ENCODE peak calls at places on chromosomes 4 and X, in seven cellular contexts. One of them, this sample, is unnamed.

GRCh38 chr4:139523076-139523475 is 32.9 kb downstream of the SETD7 start:
- DNase-seq in activated gamma-delta T cell treated with anti-CD3 and anti-CD28 coated beads, Interleukin-2, amount 50 U/mL, for 16 hours: no peak
- DNase-seq in H9: no peak
- DNase-seq in amniotic stem cell: no peak
- DNase-seq in astrocyte of the cerebellum: peak; percentile 20
- DNase-seq in EL: no peak
- DNase-seq in GM18507: no peak
- DNase-seq in this sample: peak; percentile 65

GRCh38 chr4:113455081-113455480 is 306.5 kb downstream of the CAMK2D start:
- DNase-seq in H9: no peak
- DNase-seq in amniotic stem cell: no peak
- DNase-seq in astrocyte of the cerebellum: no peak
- DNase-seq in GM18507: no peak
- DNase-seq in activated gamma-delta T cell treated with anti-CD3 and anti-CD28 coated beads, Interleukin-2, amount 50 U/mL, for 16 hours: no peak
- DNase-seq in EL: no peak
- DNase-seq in this sample: no peak

GRCh38 chr4:170138580-170139194 is 48.9 kb upstream of the AADAT start:
- DNase-seq in amniotic stem cell: peak; percentile 42
- DNase-seq in astrocyte of the cerebellum: peak; percentile 61
- DNase-seq in H9: peak; percentile 81
- DNase-seq in GM18507: peak; percentile 38
- DNase-seq in activated gamma-delta T cell treated with anti-CD3 and anti-CD28 coated beads, Interleukin-2, amount 50 U/mL, for 16 hours: peak; percentile 38
- DNase-seq in EL: peak; percentile 71
- DNase-seq in this sample: peak; percentile 65

GRCh38 chrX:21749924-21750323 is 8.0 kb downstream of the SMPX start:
- DNase-seq in H9: no peak
- DNase-seq in EL: no peak
- DNase-seq in activated gamma-delta T cell treated with anti-CD3 and anti-CD28 coated beads, Interleukin-2, amount 50 U/mL, for 16 hours: no peak
- DNase-seq in astrocyte of the cerebellum: no peak
- DNase-seq in GM18507: no peak
- DNase-seq in amniotic stem cell: no peak
- DNase-seq in this sample: no peak

GRCh38 chr4:3193531-3194203 is 55.3 kb upstream of the MSANTD1 start:
- DNase-seq in amniotic stem cell: no peak
- DNase-seq in astrocyte of the cerebellum: peak; percentile 8
- DNase-seq in activated gamma-delta T cell treated with anti-CD3 and anti-CD28 coated beads, Interleukin-2, amount 50 U/mL, for 16 hours: no peak
- DNase-seq in EL: no peak
- DNase-seq in H9: no peak
- DNase-seq in GM18507: no peak
- DNase-seq in this sample: no peak

GRCh38 chrX:13868481-13869040 is 51.7 kb upstream of the GPM6B start:
- DNase-seq in activated gamma-delta T cell treated with anti-CD3 and anti-CD28 coated beads, Interleukin-2, amount 50 U/mL, for 16 hours: no peak
- DNase-seq in astrocyte of the cerebellum: peak; percentile 47
- DNase-seq in H9: no peak
- DNase-seq in GM18507: no peak
- DNase-seq in amniotic stem cell: no peak
- DNase-seq in EL: peak; percentile 11
- DNase-seq in this sample: no peak

GRCh38 chrX:20313889-20314288 is 47.2 kb upstream of the RPS6KA3 start:
- DNase-seq in GM18507: no peak
- DNase-seq in amniotic stem cell: no peak
- DNase-seq in astrocyte of the cerebellum: no peak
- DNase-seq in H9: no peak
- DNase-seq in EL: no peak
- DNase-seq in activated gamma-delta T cell treated with anti-CD3 and anti-CD28 coated beads, Interleukin-2, amount 50 U/mL, for 16 hours: no peak
- DNase-seq in this sample: no peak

GRCh38 chr4:142044271-142044670 is 407.9 kb downstream of the IL15 start:
- DNase-seq in H9: no peak
- DNase-seq in GM18507: no peak
- DNase-seq in activated gamma-delta T cell treated with anti-CD3 and anti-CD28 coated beads, Interleukin-2, amount 50 U/mL, for 16 hours: no peak
- DNase-seq in astrocyte of the cerebellum: no peak
- DNase-seq in amniotic stem cell: no peak
- DNase-seq in EL: peak; percentile 45
- DNase-seq in this sample: no peak

GRCh38 chr4:118034061-118034785 is at the start of gene NDST3:
- DNase-seq in H9: peak; percentile 74
- DNase-seq in amniotic stem cell: no peak
- DNase-seq in EL: peak; percentile 47
- DNase-seq in astrocyte of the cerebellum: peak; percentile 70
- DNase-seq in GM18507: no peak
- DNase-seq in activated gamma-delta T cell treated with anti-CD3 and anti-CD28 coated beads, Interleukin-2, amount 50 U/mL, for 16 hours: no peak
- DNase-seq in this sample: peak; percentile 20

GRCh38 chr4:82500106-82500738 is 61.6 kb downstream of the TMEM150C start:
- DNase-seq in GM18507: no peak
- DNase-seq in activated gamma-delta T cell treated with anti-CD3 and anti-CD28 coated beads, Interleukin-2, amount 50 U/mL, for 16 hours: no peak
- DNase-seq in amniotic stem cell: no peak
- DNase-seq in astrocyte of the cerebellum: no peak
- DNase-seq in EL: peak; percentile 66
- DNase-seq in H9: no peak
- DNase-seq in this sample: no peak

GRCh38 chr4:106707776-106708603 is 328.1 kb downstream of the DKK2 start:
- DNase-seq in GM18507: no peak
- DNase-seq in astrocyte of the cerebellum: peak; percentile 49
- DNase-seq in EL: peak; percentile 45
- DNase-seq in H9: no peak
- DNase-seq in amniotic stem cell: no peak
- DNase-seq in activated gamma-delta T cell treated with anti-CD3 and anti-CD28 coated beads, Interleukin-2, amount 50 U/mL, for 16 hours: no peak
- DNase-seq in this sample: no peak